ENCODE peak calls at places on chromosomes 12 and 14, in four cellular contexts. O is fibroblast of mammary gland; R is midbrain; J is effector CD4-positive, alpha-beta T cell. P is an unnamed sample.

GRCh38 chr14:49461529-49462401 is 124.4 kb downstream of the RPS29 start:
- DNase-seq in J (peak), O (peak), R (peak), P (no peak)

GRCh38 chr12:106149096-106149784 is 10.5 kb upstream of the NUAK1 start:
- DNase-seq in O (no peak), J (no peak), R (peak), P (no peak)

GRCh38 chr12:83954939-83955601 is 957.5 kb downstream of the SLC6A15 start:
- DNase-seq in O (no peak), J (no peak), R (no peak), P (no peak)

GRCh38 chr14:101369194-101369915 is 191.9 kb upstream of the DIO3 start:
- DNase-seq in J (no peak), R (peak), O (no peak), P (no peak)

GRCh38 chr14:64196668-64197411 is 97.3 kb downstream of the ESR2 start:
- DNase-seq in O (peak), J (no peak), R (peak), P (peak)

GRCh38 chr12:99287136-99287535 is 360.4 kb upstream of the GARIN6 start:
- DNase-seq in O (no peak), R (no peak), J (no peak), P (no peak)

GRCh38 chr12:62190921-62191746 is 69.1 kb upstream of the USP15 start:
- DNase-seq in O (no peak), J (peak), R (no peak), P (no peak)

GRCh38 chr14:71491925-71492324 is 440.3 kb upstream of the RGS6 start:
- DNase-seq in O (no peak), J (no peak), R (peak), P (peak)

GRCh38 chr12:2212971-2213869 is 160.4 kb downstream of the CACNA1C start:
- DNase-seq in R (peak), J (no peak), O (no peak), P (peak)

P was measured in cerebellum.